ENCODE peak calls at places on chromosome 21, in four cellular contexts. A is HCT116, P is SK-N-SH, Z is K562. S is an unnamed sample.

GRCh38 chr21:15966216-15966615 is 236.4 kb downstream of the USP25 start:
- DNase-seq in A (no peak), P (peak), Z (no peak), S (no peak)

GRCh38 chr21:45004481-45005263 is 64.8 kb downstream of the SLX9 start:
- DNase-seq in A (no peak), P (no peak), Z (peak), S (no peak)

GRCh38 chr21:45080639-45081414 is 6.4 kb downstream of the ADARB1 start:
- DNase-seq in A (no peak), P (no peak), Z (no peak), S (no peak)

GRCh38 chr21:44371596-44371995 is 18.2 kb downstream of the TRPM2 start:
- DNase-seq in A (no peak), P (no peak), Z (no peak), S (no peak)

GRCh38 chr21:44871576-44872265 is 1.8 kb downstream of the PTTG1IP start:
- DNase-seq in A (no peak), P (no peak), Z (no peak), S (peak)

GRCh38 chr21:46622226-46622625 is 13.2 kb upstream of the PRMT2 start:
- DNase-seq in A (no peak), P (no peak), Z (no peak), S (peak)

GRCh38 chr21:15520811-15521643 is 208.8 kb upstream of the USP25 start:
- DNase-seq in A (no peak), P (peak), Z (no peak), S (peak)

GRCh38 chr21:46206163-46207005 is 22.1 kb upstream of the SPATC1L start:
- DNase-seq in A (no peak), P (no peak), Z (no peak), S (no peak)

GRCh38 chr21:26194326-26194725 is 23.8 kb upstream of the APP start:
- DNase-seq in A (no peak), P (no peak), Z (no peak), S (no peak)

GRCh38 chr21:29378814-29379213 is 80.1 kb downstream of the BACH1 start:
- DNase-seq in A (no peak), P (peak), Z (no peak), S (no peak)

GRCh38 chr21:43866233-43866632 is 1.2 kb downstream of the AGPAT3 start:
- DNase-seq in A (no peak), P (peak), Z (peak), S (no peak)

GRCh38 chr21:17660449-17660848 is 47.7 kb upstream of the BTG3 start:
- DNase-seq in A (no peak), P (no peak), Z (no peak), S (no peak)
- TF ChIP-seq ELF1 in A (no peak), P (no peak), Z (no peak), S (no peak)

DNA sequence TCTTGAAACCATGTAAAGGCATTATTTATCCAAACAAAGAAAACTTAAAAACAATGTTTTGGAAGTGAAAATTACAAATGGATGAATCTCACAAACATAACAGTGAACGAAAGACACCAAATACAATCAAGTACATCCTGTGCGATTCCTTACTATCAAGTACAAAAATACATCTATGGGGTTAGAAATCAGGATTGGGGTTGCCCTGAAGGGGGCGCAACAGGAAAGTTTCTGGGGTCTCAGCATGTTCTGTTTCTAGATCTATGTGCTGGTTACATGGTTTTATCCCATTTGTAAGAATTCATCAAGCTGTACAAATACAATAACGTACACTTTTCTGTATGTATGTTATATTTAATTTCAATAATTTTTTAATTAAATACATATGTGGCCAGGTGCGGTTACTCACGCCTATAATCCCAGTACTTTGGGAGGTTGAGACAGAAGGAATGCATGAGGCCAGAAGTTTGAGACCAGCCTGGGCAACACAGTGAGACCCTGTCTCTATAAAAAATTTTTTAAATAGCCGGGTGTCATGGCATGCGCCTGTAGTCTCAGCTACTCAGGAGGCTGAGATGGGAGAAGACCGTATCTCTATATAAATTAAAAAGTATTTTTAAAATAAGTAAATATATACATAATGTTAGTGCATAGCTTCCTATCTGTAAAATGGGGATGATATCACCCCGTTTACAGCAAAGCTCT is 121.5 kb upstream of the SOD1 start:
- DNase-seq in A (no peak), P (no peak), Z (peak), S (no peak)
- TF ChIP-seq ELF1 in A (no peak), P (no peak), Z (no peak), S (no peak)

GRCh38 chr21:21722736-21723135 is 724.5 kb downstream of the NCAM2 start:
- DNase-seq in A (no peak), P (no peak), Z (no peak), S (no peak)
- TF ChIP-seq ELF1 in A (no peak), P (no peak), Z (no peak), S (no peak)

DNA sequence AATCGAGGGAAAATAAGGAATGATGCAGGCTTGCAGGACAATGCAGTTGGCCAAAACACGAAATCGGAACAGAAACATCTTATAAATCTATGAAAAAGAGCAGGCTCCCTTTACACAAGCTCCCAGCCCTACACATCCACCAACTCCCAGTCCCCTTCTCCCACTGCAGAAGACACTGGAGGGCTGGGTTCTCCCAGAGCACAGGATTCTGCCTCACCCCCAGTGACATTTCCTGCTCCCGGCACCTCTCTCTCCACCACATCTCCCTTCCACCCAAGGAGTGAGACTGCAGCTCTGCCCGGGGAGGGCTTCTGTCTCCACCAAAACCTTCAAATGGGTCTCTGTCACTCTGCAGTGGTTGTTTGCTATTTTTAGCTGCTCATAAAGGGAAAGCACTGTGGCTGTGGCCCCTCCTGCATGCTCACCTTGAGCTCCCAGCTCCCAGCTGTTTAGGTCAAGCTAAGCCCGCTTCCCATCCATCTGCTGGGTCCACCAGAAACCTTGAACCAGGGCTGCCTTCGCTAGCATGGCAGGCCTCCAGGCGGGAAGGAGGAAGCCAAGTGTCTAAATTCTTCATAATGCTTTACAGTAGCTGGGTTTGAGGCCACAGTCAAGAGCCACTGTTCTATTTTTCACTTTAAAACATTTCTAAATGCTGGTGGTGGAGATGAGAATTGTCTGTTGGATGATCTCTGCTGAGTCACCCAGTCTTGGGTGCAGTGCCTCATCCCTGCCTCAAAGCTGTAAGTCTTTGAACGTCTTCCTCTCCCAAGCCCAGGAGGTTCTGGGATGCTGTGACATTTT is 3.3 kb upstream of the C2CD2 start:
- DNase-seq in A (no peak), P (no peak), Z (peak), S (no peak)
- TF ChIP-seq ELF1 in A (no peak), P (no peak), Z (peak), S (no peak)